ENCODE peak calls at places on chromosome 9, in eight cellular contexts. M is choroid plexus epithelial cell; J is NCI-H446; E is effector memory CD4-positive, alpha-beta T cell; B is ELF-1; A is CD4-positive, alpha-beta memory T cell; K is nephron progenitor cell; S is LoVo. W is an unnamed sample.
A peak's percentile ranks its signal among the peaks of the same experiment; 100 is the strongest.

GRCh38 chr9:127826253-127826913 is 23.7 kb downstream of the FPGS start:
- DNase-seq in M (no peak), J (no peak), E (no peak), B (no peak), A (no peak), K (no peak), S (no peak), W (no peak)

GRCh38 chr9:131020388-131020787 is 11.4 kb downstream of the LAMC3 start:
- DNase-seq in M (peak; percentile 75), J (no peak), E (no peak), B (peak; percentile 28), A (no peak), K (no peak), S (no peak), W (no peak)

GRCh38 chr9:27535701-27536118 is 6.1 kb upstream of the MOB3B start:
- DNase-seq in M (no peak), J (no peak), E (no peak), B (peak; percentile 74), A (no peak), K (no peak), S (no peak), W (no peak)

GRCh38 chr9:70421272-70422180 is 7.1 kb upstream of the KLF9 start:
- DNase-seq in M (peak; percentile 75), J (no peak), E (peak; percentile 46), B (peak; percentile 33), A (peak; percentile 41), K (no peak), S (no peak), W (no peak)

GRCh38 chr9:117682955-117683710 is 21.1 kb upstream of the TLR4 start:
- DNase-seq in M (no peak), J (no peak), E (no peak), B (no peak), A (no peak), K (no peak), S (no peak), W (no peak)

GRCh38 chr9:70607926-70608325 is 193.5 kb upstream of the KLF9 start:
- DNase-seq in M (no peak), J (peak; percentile 32), E (no peak), B (no peak), A (no peak), K (no peak), S (no peak), W (peak; percentile 19)

GRCh38 chr9:36451949-36452348 is 51.9 kb upstream of the RNF38 start:
- DNase-seq in M (no peak), J (no peak), E (no peak), B (no peak), A (no peak), K (no peak), S (no peak), W (no peak)

GRCh38 chr9:107090218-107090617 is 192.9 kb upstream of the RAD23B start:
- DNase-seq in M (no peak), J (no peak), E (no peak), B (no peak), A (no peak), K (no peak), S (no peak), W (no peak)

GRCh38 chr9:100670719-100671118 is 92.8 kb downstream of the CAVIN4 start:
- DNase-seq in M (no peak), J (peak; percentile 76), E (no peak), B (no peak), A (no peak), K (no peak), S (no peak), W (no peak)

GRCh38 chr9:124285903-124286291 is 28.1 kb downstream of the NEK6 start:
- DNase-seq in M (peak; percentile 99), J (no peak), E (no peak), B (no peak), A (no peak), K (no peak), S (no peak), W (peak; percentile 48)

W was measured in SIG-M5.